ENCODE peak calls at places on chromosome 1, in eight cellular contexts. B is HCT116, W is ovary, S is heart left ventricle, V is IMR-90, G is tibial nerve, T is uterus, C is GM12892. O is an unnamed sample.

GRCh38 chr1:230698130-230698529 is 15.8 kb downstream of the AGT start:
- DNase-seq in B (no peak), W (no peak), S (no peak), V (no peak), G (no peak), T (no peak), C (no peak), O (no peak)

GRCh38 chr1:225670356-225670755 is 17.4 kb upstream of the ENAH start:
- DNase-seq in B (no peak), W (no peak), S (no peak), V (no peak), G (no peak), T (no peak), C (no peak), O (no peak)

GRCh38 chr1:91712981-91713841 is 172.7 kb downstream of the TGFBR3 start:
- DNase-seq in B (no peak), W (peak), S (peak), V (peak), G (peak), T (peak), C (no peak), O (no peak)

GRCh38 chr1:29683472-29683871 is 447.1 kb downstream of the PTPRU start:
- DNase-seq in B (no peak), W (no peak), S (no peak), V (no peak), G (peak), T (no peak), C (no peak), O (no peak)

GRCh38 chr1:30058966-30059365 is 664.4 kb downstream of the MATN1 start:
- DNase-seq in B (peak), W (no peak), S (no peak), V (peak), G (no peak), T (no peak), C (no peak), O (no peak)

GRCh38 chr1:195791796-195792195 is 816.4 kb downstream of the KCNT2 start:
- DNase-seq in B (no peak), W (no peak), S (no peak), V (no peak), G (no peak), T (no peak), C (no peak), O (no peak)

GRCh38 chr1:207823880-207824566 is 72.2 kb downstream of the CD46 start:
- DNase-seq in B (peak), W (peak), S (peak), V (peak), G (peak), T (peak), C (no peak), O (peak)

GRCh38 chr1:156862602-156863599 is 2.2 kb downstream of the NTRK1 start:
- DNase-seq in B (no peak), W (no peak), S (no peak), V (no peak), G (no peak), T (no peak), C (no peak), O (peak)

GRCh38 chr1:26126321-26127084 is 14.9 kb downstream of the PDIK1L start:
- DNase-seq in B (no peak), W (no peak), S (no peak), V (peak), G (no peak), T (no peak), C (no peak), O (peak)

GRCh38 chr1:223837206-223837605 is 8.5 kb downstream of the TP53BP2 start:
- DNase-seq in B (no peak), W (no peak), S (no peak), V (peak), G (no peak), T (no peak), C (no peak), O (no peak)

GRCh38 chr1:178939328-178939727 is 68.5 kb upstream of the ANGPTL1 start:
- DNase-seq in B (no peak), W (no peak), S (peak), V (no peak), G (peak), T (no peak), C (no peak), O (no peak)

GRCh38 chr1:61056674-61057439 is 25.5 kb upstream of the NFIA start:
- DNase-seq in B (peak), W (peak), S (peak), V (peak), G (peak), T (peak), C (no peak), O (peak)

GRCh38 chr1:178724386-178724733 is 684 bp upstream of the RALGPS2 start:
- DNase-seq in B (no peak), W (no peak), S (no peak), V (no peak), G (no peak), T (no peak), C (no peak), O (peak)

GRCh38 chr1:203954788-203955552 is 93.6 kb downstream of the SNRPE start:
- DNase-seq in B (peak), W (no peak), S (no peak), V (no peak), G (no peak), T (no peak), C (no peak), O (no peak)

GRCh38 chr1:47523812-47524170 is 85.9 kb downstream of the FOXD2 start:
- DNase-seq in B (no peak), W (no peak), S (no peak), V (no peak), G (no peak), T (no peak), C (no peak), O (no peak)

DNA sequence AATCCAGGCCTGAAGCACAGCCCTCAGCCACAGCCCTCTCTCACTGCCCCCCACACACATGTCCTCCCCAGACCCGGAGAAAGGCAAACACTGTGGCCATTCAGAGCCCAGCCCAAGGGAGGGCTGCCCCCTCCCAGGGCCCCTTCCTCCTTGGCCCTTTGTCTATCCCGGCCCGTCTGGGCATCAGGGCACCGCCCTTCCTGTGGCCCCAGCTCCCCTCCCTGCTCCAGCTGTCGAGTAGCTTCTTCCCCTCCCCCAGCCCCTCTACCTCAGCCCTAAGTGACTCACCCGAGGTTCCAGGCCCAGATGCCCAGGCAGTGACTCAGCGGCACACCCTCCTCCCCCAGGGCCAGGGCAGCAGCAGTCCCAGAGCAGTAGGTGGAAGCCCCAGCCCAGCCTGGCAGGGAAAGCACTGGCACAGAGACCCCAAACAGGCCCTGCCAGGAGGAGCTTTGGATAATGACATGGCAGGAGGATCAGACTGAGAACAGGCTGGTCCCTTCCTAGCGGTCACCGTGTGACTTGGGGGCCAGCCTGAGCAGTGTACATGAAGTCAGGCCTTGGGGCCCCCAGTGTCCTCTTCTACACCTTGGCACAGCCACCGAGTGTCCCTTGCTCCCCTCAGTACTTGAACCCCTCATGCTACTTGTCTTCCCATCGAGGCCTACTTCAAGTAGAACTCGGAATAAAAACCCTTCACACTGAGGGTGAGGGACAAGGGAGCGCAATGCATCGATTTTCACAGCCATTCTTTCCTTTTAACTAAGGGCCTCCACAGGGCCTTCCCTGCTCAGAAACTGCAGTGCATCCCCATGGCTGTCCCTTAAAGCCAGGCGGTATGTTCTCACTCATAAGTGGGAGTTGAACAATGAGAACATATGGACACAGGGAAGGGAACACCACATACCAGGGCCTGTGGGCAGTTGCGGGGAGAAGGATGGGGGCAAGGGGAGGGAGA is 1.0 kb upstream of the S100A2 start:
- DNase-seq in B (peak), W (peak), S (peak), V (peak), G (peak), T (peak), C (no peak), O (peak)
- TF ChIP-seq POLR2A in B (peak), W (no peak), S (no peak), V (peak), G (no peak), T (peak), C (no peak), O (peak)

GRCh38 chr1:155609515-155610256 is at the start of gene MSTO1:
- DNase-seq in B (peak), W (peak), S (peak), V (peak), G (peak), T (peak), C (peak), O (peak)
- TF ChIP-seq POLR2A in B (peak), W (no peak), S (no peak), V (peak), G (no peak), T (peak), C (peak), O (peak)

GRCh38 chr1:201792534-201793305 is 36.2 kb upstream of the IPO9 start:
- DNase-seq in B (peak), W (peak), S (peak), V (peak), G (peak), T (peak), C (peak), O (peak)
- TF ChIP-seq POLR2A in B (no peak), W (no peak), S (no peak), V (peak), G (no peak), T (no peak), C (no peak), O (no peak)

GRCh38 chr1:27342391-27342777 is 562 bp downstream of the SYTL1 start:
- DNase-seq in B (no peak), W (no peak), S (no peak), V (no peak), G (no peak), T (no peak), C (no peak), O (no peak)

GRCh38 chr1:27339213-27339612 is 2.6 kb upstream of the SYTL1 start:
- DNase-seq in B (no peak), W (no peak), S (no peak), V (no peak), G (no peak), T (no peak), C (no peak), O (no peak)

GRCh38 chr1:27343639-27344025 is 1.8 kb downstream of the SYTL1 start:
- DNase-seq in B (no peak), W (no peak), S (no peak), V (no peak), G (no peak), T (no peak), C (no peak), O (no peak)

GRCh38 chr1:27342778-27343638 is 1.2 kb downstream of the SYTL1 start:
- DNase-seq in B (no peak), W (no peak), S (no peak), V (no peak), G (no peak), T (no peak), C (no peak), O (no peak)

DNA sequence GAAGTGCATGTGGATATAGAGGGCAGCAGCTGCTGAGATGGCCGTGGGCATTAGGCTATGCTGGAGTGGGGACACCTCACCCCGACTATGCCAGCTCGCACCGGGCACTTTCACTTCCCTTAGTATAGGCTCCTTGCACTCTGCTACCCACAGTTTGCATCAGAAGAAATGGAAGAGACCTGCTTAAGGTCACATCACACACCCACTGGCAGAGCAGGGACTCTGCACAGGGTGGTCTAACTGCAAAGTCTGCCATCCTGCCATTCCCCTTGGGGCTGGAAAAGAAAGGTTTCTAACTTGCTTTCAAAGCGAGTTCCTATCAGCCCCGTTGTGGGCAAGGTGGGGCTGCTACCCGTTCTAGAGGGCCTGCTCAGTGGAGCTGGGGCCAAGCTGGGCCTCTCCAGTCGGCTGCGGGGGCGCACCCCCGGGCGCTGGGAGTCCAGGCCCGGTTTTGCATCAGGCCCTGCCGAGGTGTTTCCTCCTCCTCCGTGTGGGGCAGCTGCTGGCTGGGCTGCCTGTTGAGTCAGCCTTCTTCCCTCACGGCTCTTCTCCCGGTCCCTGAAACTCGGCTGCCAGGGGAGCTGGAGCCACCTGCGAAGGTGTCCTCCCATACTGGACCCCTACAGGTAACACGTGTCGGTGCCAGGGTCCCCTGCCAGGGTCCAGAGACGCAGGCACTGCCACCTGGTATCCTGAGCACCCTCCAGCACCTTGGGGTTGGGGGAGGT is at the start of gene SYTL1:
- DNase-seq in B (peak), W (no peak), S (no peak), V (peak), G (no peak), T (no peak), C (peak), O (peak)
- TF ChIP-seq POLR2A in B (peak), W (no peak), S (no peak), V (no peak), G (no peak), T (no peak), C (no peak), O (peak)

GRCh38 chr1:1564278-1564677 is 10.4 kb downstream of the SSU72 start:
- DNase-seq in B (no peak), W (no peak), S (no peak), V (no peak), G (no peak), T (no peak), C (no peak), O (peak)
- TF ChIP-seq POLR2A in B (no peak), W (no peak), S (no peak), V (no peak), G (no peak), T (no peak), C (peak), O (no peak)